ENCODE peak calls at places on chromosomes 4 and X, in four cellular contexts. One of them, this sample, is unnamed.

GRCh38 chrX:109872021-109872730 is 130.7 kb upstream of the TMEM164 start:
- DNase-seq in PC-3: no peak
- DNase-seq in AG08395: no peak
- DNase-seq in AG04450: peak; percentile 90
- DNase-seq in this sample: no peak

GRCh38 chr4:76562161-76562560 is 127.1 kb downstream of the SHROOM3 start:
- DNase-seq in PC-3: peak; percentile 69
- DNase-seq in AG08395: peak; percentile 58
- DNase-seq in AG04450: peak; percentile 49
- DNase-seq in this sample: no peak

GRCh38 chr4:142519342-142519741 is 326.8 kb downstream of the INPP4B start:
- DNase-seq in PC-3: peak; percentile 60
- DNase-seq in AG08395: no peak
- DNase-seq in AG04450: no peak
- DNase-seq in this sample: no peak

GRCh38 chr4:26050671-26051070 is 136.7 kb downstream of the SMIM20 start:
- DNase-seq in PC-3: no peak
- DNase-seq in AG08395: no peak
- DNase-seq in AG04450: no peak
- DNase-seq in this sample: no peak

GRCh38 chr4:65083076-65083475 is 587.2 kb downstream of the EPHA5 start:
- DNase-seq in PC-3: no peak
- DNase-seq in AG08395: no peak
- DNase-seq in AG04450: no peak
- DNase-seq in this sample: no peak

GRCh38 chrX:101417981-101418841 is 10.2 kb downstream of the HNRNPH2 start:
- DNase-seq in PC-3: no peak
- DNase-seq in AG08395: peak; percentile 25
- DNase-seq in AG04450: no peak
- DNase-seq in this sample: no peak

GRCh38 chr4:99614491-99614890 is 39.9 kb downstream of the MTTP start:
- DNase-seq in PC-3: no peak
- DNase-seq in AG08395: no peak
- DNase-seq in AG04450: no peak
- DNase-seq in this sample: no peak

GRCh38 chrX:121405826-121406225 is 358.4 kb downstream of the GLUD2 start:
- DNase-seq in PC-3: no peak
- DNase-seq in AG08395: no peak
- DNase-seq in AG04450: no peak
- DNase-seq in this sample: no peak

GRCh38 chrX:40245411-40246140 is 147.8 kb upstream of the BCOR start:
- DNase-seq in PC-3: no peak
- DNase-seq in AG08395: no peak
- DNase-seq in AG04450: no peak
- DNase-seq in this sample: no peak

GRCh38 chr4:88791274-88791673 is 93.6 kb upstream of the NAP1L5 start:
- DNase-seq in PC-3: peak; percentile 45
- DNase-seq in AG08395: peak; percentile 10
- DNase-seq in AG04450: no peak
- DNase-seq in this sample: no peak

GRCh38 chr4:48974979-48975640 is 11.0 kb upstream of the CWH43 start:
- DNase-seq in PC-3: no peak
- DNase-seq in AG08395: no peak
- DNase-seq in AG04450: no peak
- DNase-seq in this sample: no peak

GRCh38 chr4:74228691-74229640 is 71.0 kb downstream of the MTHFD2L start:
- DNase-seq in PC-3: peak; percentile 97
- DNase-seq in AG08395: peak; percentile 43
- DNase-seq in AG04450: peak; percentile 30
- DNase-seq in this sample: no peak

GRCh38 chrX:74178536-74178935 is 125.4 kb upstream of the ZCCHC13 start:
- DNase-seq in PC-3: no peak
- DNase-seq in AG08395: no peak
- DNase-seq in AG04450: no peak
- DNase-seq in this sample: no peak

GRCh38 chr4:78092850-78093249 is 35.7 kb downstream of the FRAS1 start:
- DNase-seq in PC-3: no peak
- DNase-seq in AG08395: no peak
- DNase-seq in AG04450: no peak
- DNase-seq in this sample: no peak

GRCh38 chrX:46572295-46572936 is 1.1 kb upstream of the CHST7 start:
- DNase-seq in PC-3: no peak
- DNase-seq in AG08395: no peak
- DNase-seq in AG04450: no peak
- DNase-seq in this sample: no peak

GRCh38 chr4:145843148-145843547 is 95.5 kb downstream of the ZNF827 start:
- DNase-seq in PC-3: peak; percentile 44
- DNase-seq in AG08395: peak; percentile 76
- DNase-seq in AG04450: peak; percentile 36
- DNase-seq in this sample: peak; percentile 56

GRCh38 chr4:153138736-153139135 is 65.5 kb upstream of the TRIM2 start:
- DNase-seq in PC-3: no peak
- DNase-seq in AG08395: no peak
- DNase-seq in AG04450: no peak
- DNase-seq in this sample: no peak

GRCh38 chr4:118983293-118983692 is 94.6 kb downstream of the SYNPO2 start:
- DNase-seq in PC-3: no peak
- DNase-seq in AG08395: no peak
- DNase-seq in AG04450: no peak
- DNase-seq in this sample: no peak

GRCh38 chrX:75115707-75116413 is 40.2 kb downstream of the ABCB7 start:
- DNase-seq in PC-3: no peak
- DNase-seq in AG08395: no peak
- DNase-seq in AG04450: no peak
- DNase-seq in this sample: no peak

GRCh38 chrX:148310402-148311200 is 189.8 kb upstream of the AFF2 start:
- DNase-seq in PC-3: no peak
- DNase-seq in AG08395: no peak
- DNase-seq in AG04450: no peak
- DNase-seq in this sample: no peak

GRCh38 chr4:18020671-18021469 is 685 bp downstream of the LCORL start:
- DNase-seq in PC-3: peak; percentile 57
- DNase-seq in AG08395: peak; percentile 85
- DNase-seq in AG04450: peak; percentile 50
- DNase-seq in this sample: no peak

GRCh38 chrX:8374041-8374825 is 90.4 kb upstream of the VCX3B start:
- DNase-seq in PC-3: peak; percentile 39
- DNase-seq in AG08395: no peak
- DNase-seq in AG04450: no peak
- DNase-seq in this sample: no peak

GRCh38 chr4:82429728-82430192 is 502 bp downstream of the HNRNPDL start:
- DNase-seq in PC-3: no peak
- DNase-seq in AG08395: no peak
- DNase-seq in AG04450: no peak
- DNase-seq in this sample: no peak

GRCh38 chr4:9709724-9710123 is 71.7 kb upstream of the DRD5 start:
- DNase-seq in PC-3: no peak
- DNase-seq in AG08395: no peak
- DNase-seq in AG04450: no peak
- DNase-seq in this sample: no peak

GRCh38 chr4:165592386-165592785 is 213.6 kb downstream of the CPE start:
- DNase-seq in PC-3: no peak
- DNase-seq in AG08395: no peak
- DNase-seq in AG04450: no peak
- DNase-seq in this sample: no peak

GRCh38 chr4:119646347-119647071 is 17.9 kb upstream of the PDE5A start:
- DNase-seq in PC-3: no peak
- DNase-seq in AG08395: peak; percentile 34
- DNase-seq in AG04450: no peak
- DNase-seq in this sample: no peak